ENCODE peak calls at places on chromosomes 12 and 14, in eight cellular contexts. R is left lung, V is tibial artery, H is left ventricle myocardium inferior, N is upper lobe of right lung, J is choroid plexus epithelial cell, C is sigmoid colon, P is uterus. F is an unnamed sample.

GRCh38 chr14:53391631-53392030 is 238.5 kb upstream of the DDHD1 start:
- DNase-seq in H (no peak), C (no peak), V (no peak), N (no peak), R (no peak), J (peak), P (no peak), F (no peak)

GRCh38 chr14:22185191-22185590 is 403.8 kb downstream of the DAD1 start:
- DNase-seq in V (no peak), N (no peak), J (peak), P (no peak), H (no peak), C (no peak), R (no peak), F (no peak)

GRCh38 chr14:104894331-104895206 is 29.5 kb downstream of the CEP170B start:
- DNase-seq in C (peak), N (peak), V (no peak), P (peak), R (peak), J (no peak), H (peak), F (peak)

GRCh38 chr12:79891506-79892162 is 43.3 kb downstream of the PPP1R12A start:
- DNase-seq in P (no peak), H (no peak), C (no peak), R (no peak), N (no peak), J (no peak), V (no peak), F (no peak)

GRCh38 chr12:121005346-121005815 is 10.9 kb downstream of the C12orf43 start:
- DNase-seq in N (no peak), R (no peak), C (no peak), V (no peak), P (no peak), J (peak), H (no peak), F (no peak)

GRCh38 chr12:129571901-129572494 is 331.8 kb downstream of the TMEM132D start:
- DNase-seq in H (no peak), P (no peak), C (no peak), J (no peak), V (no peak), N (no peak), R (no peak), F (no peak)

GRCh38 chr12:117408161-117408791 is 46.9 kb upstream of the NOS1 start:
- DNase-seq in P (no peak), J (peak), V (peak), R (peak), C (no peak), H (no peak), N (peak), F (peak)

GRCh38 chr12:2083561-2083960 is 30.8 kb downstream of the CACNA1C start:
- DNase-seq in H (no peak), P (no peak), N (no peak), C (no peak), J (no peak), R (no peak), V (no peak), F (no peak)

GRCh38 chr12:79935624-79936040 is 735 bp upstream of the PPP1R12A start:
- DNase-seq in V (no peak), R (no peak), P (no peak), H (no peak), C (no peak), J (peak), N (no peak), F (no peak)

DNA sequence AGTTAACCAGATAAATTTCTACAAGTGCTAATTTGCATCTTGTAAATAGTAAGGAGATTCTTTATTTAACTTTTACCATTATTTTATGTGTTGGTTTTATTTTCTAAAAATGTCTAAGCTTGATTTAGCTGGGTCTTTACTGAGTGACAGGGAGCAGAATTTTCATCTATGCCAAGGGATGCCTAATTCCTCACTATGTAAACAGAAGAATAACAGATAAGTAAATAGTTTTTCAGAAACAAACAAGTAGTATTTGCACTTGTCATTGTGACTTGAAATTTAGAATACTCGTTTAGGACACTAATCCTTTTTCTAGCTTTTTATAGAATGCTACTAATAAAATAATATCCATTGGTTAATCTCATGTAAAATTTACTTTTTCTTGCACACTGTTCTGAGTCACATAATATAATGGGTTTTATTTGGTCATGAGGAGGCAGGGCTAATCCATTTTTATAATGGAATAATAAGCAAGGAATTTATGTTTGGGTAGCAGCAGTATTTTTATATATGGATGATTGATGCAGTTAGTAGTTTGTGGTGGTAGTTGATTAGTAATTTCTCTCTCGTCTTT is 746.5 kb downstream of the SLC6A15 start:
- DNase-seq in N (no peak), V (no peak), J (no peak), P (no peak), H (no peak), R (no peak), C (no peak), F (no peak)
- H3K4me3 ChIP-seq in N (no peak), V (no peak), J (no peak), P (no peak), H (no peak), R (no peak), C (no peak), F (no peak)

GRCh38 chr12:41683513-41683912 is 461.2 kb downstream of the GXYLT1 start:
- DNase-seq in N (no peak), C (no peak), R (no peak), H (no peak), P (no peak), J (no peak), V (no peak), F (no peak)
- H3K4me3 ChIP-seq in N (no peak), C (no peak), R (no peak), H (no peak), P (no peak), J (no peak), V (no peak), F (no peak)

GRCh38 chr14:21070083-21070609 is at the start of gene ARHGEF40:
- DNase-seq in P (peak), N (peak), J (peak), H (peak), V (peak), R (no peak), C (no peak), F (peak)

GRCh38 chr14:21066882-21067502 is 3.1 kb upstream of the ARHGEF40 start:
- DNase-seq in R (no peak), C (no peak), V (no peak), H (no peak), N (no peak), P (no peak), J (peak), F (no peak)

GRCh38 chr14:21070610-21071224 is 613 bp downstream of the ARHGEF40 start:
- DNase-seq in N (no peak), H (peak), V (peak), R (no peak), J (peak), C (no peak), P (peak), F (peak)

GRCh38 chr14:21069388-21070082 is 569 bp upstream of the ARHGEF40 start:
- DNase-seq in R (no peak), P (peak), V (peak), C (no peak), H (peak), J (peak), N (peak), F (peak)

DNA sequence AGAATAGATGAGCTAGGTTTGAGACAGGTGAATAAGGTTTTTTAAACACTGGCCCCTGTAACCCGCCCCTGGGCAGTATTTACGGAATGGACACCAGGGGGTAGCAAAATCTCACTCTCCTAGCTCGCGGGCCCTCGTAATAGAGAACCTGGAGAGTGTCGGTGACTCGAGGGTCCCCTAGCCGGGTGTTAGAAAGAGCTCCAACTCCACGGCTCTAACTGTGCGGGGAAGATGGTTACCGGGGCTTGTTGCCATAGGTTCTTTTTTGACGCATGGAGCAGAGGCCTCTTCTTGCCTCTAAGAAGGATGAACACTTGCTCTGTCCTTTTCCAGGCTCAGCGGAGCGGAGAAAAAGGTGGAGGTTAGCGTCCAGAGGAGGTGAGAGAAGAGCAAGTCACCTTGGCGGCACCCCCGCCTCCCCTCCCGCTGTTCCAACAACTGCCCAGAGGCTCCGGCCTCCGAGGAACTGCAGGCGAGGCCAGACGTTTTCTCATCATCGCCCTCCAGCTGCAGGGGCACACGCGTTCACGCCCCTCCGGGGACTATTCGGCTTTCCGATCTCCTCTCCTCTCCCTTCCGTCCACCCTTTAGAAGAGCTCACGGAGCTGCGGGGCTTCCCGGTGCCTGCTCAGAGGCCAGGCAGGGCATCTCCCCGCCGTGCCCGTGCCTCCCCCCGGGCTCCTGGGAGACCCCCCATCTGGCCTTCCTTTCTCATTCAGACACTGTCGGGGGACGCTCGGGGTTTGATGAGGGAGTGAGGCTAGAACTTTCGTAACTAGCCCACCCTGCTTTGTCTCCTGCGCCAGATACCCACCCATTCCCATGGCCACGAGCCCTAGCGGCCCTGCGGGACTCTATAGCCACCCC is 1.4 kb upstream of the ARHGEF40 start:
- DNase-seq in N (no peak), R (no peak), V (peak), H (peak), J (peak), P (peak), C (peak), F (peak)
- H3K4me3 ChIP-seq in N (peak), R (peak), V (peak), H (peak), J (peak), P (peak), C (peak), F (peak)

GRCh38 chr14:34460841-34461240 is 1.2 kb downstream of the SPTSSA start:
- DNase-seq in N (no peak), H (no peak), C (no peak), J (peak), V (no peak), R (no peak), P (no peak), F (no peak)

GRCh38 chr14:34460295-34460694 is 1.7 kb downstream of the SPTSSA start:
- DNase-seq in H (no peak), C (no peak), V (no peak), P (no peak), R (no peak), N (no peak), J (no peak), F (no peak)

GRCh38 chr14:34453226-34453625 is 8.8 kb downstream of the SPTSSA start:
- DNase-seq in P (no peak), R (no peak), N (no peak), V (no peak), H (no peak), J (no peak), C (no peak), F (no peak)

GRCh38 chr14:34461334-34462131 is 507 bp downstream of the SPTSSA start:
- DNase-seq in R (peak), P (peak), V (peak), N (peak), J (peak), C (peak), H (peak), F (peak)

GRCh38 chr14:34457186-34457585 is 4.9 kb downstream of the SPTSSA start:
- DNase-seq in P (no peak), H (no peak), V (no peak), C (no peak), R (no peak), J (no peak), N (no peak), F (no peak)
- H3K4me3 ChIP-seq in P (no peak), H (no peak), V (no peak), C (no peak), R (no peak), J (no peak), N (no peak), F (no peak)

DNA sequence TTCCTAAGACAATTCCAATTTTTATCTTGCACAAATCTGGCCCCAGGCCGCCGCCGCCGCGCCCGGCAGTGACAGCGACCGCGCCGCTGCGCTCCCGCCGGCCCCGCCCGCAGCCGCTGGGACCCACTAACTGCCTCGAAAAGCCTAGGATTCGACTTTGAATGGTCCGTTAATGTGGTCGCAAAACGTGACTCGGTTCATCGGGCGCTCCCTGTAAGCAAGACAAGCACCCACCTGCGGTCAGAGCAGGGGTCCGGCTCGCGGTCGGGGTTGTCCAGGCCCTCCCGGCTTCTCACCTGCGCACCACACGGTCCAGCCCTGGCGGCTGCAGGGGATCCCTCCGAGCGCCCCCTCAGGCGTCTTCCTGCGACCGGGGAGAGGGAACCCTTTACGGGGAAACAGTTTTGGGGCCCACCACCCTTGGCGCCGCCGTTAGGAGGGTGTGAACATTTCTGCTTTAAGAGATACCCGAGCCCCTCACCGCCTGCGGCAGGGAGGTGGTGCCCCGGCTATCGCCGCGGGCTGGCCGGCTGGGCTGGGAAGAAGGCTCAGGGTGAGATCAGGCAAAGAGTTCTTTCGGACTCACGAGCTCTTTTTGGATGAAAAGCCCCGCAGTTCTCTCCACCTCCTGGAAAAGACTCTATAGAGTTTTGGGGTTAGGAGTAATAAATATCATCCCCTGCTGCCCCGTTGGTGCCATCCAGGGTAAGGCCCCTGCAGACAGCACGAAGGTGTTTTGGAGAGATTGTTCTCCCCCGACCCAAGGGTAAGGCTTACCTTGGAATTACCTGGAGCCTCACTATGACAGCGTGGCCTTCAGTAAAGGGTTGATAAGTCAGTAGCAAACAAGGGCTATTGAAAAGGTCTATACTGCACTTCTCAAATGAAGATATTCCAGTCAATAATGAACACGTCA is 13.6 kb upstream of the FOXJ2 start:
- DNase-seq in H (no peak), R (no peak), J (no peak), C (no peak), N (no peak), V (no peak), P (no peak), F (no peak)
- H3K4me3 ChIP-seq in H (peak), R (peak), J (peak), C (no peak), N (peak), V (peak), P (peak), F (peak)

DNA sequence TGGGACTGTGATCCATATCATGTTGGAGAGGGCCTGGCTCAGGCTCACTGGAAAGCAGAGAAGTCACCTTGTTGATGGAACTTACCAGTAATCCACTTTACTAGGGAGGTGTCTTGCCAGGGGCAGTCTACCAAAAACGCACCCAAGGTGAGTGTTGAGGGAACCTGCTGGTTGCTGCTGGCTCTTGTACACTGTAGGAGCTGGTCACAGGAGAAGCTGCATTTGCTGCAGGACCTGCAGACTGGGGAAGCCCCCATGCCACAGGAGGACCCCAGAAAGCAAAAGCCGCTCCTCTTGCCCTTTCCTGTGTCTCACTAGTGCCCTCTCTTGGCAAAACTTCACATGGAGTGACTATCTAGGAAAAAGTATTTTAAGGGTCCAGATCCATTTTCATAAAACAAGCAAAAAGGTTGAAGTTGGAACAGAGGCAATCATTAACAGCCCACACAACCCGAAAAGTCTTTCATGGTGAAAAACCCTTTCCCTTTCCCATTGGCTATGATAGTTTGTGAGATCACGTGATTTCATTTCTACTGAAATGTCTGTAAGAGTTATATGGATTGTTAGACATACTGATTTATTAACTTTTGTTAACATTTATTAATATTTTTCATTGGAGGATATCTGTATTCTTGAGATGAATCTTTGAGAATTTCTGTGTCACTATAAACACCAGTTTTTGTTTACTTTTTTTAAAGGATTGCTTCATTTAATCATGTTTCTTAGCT is 59.2 kb downstream of the RASSF8 start:
- DNase-seq in V (no peak), P (no peak), R (no peak), J (peak), C (peak), N (no peak), H (no peak), F (no peak)
- H3K4me3 ChIP-seq in V (no peak), P (no peak), R (no peak), J (no peak), C (no peak), N (no peak), H (peak), F (no peak)